ENCODE peak calls at places on chromosome X, in six cellular contexts. G is H1, B is K562, R is GM12891, M is GM12878, F is HepG2. C is an unnamed sample.

GRCh38 chrX:37873220-37873619 is 25.8 kb upstream of the DYNLT3 start:
- DNase-seq in G (no peak), B (no peak), R (no peak), M (no peak), F (no peak), C (no peak)

GRCh38 chrX:39854772-39855747 is 242.7 kb downstream of the BCOR start:
- DNase-seq in G (no peak), B (no peak), R (no peak), M (peak), F (no peak), C (peak)

GRCh38 chrX:136386173-136386572 is 85.4 kb downstream of the ADGRG4 start:
- DNase-seq in G (no peak), B (no peak), R (no peak), M (no peak), F (no peak), C (no peak)

GRCh38 chrX:141341341-141341740 is 99.0 kb upstream of the SPANXC start:
- DNase-seq in G (no peak), B (no peak), R (no peak), M (no peak), F (no peak), C (no peak)

GRCh38 chrX:110210417-110211139 is 107.3 kb downstream of the AMMECR1 start:
- DNase-seq in G (no peak), B (peak), R (no peak), M (no peak), F (peak), C (no peak)

GRCh38 chrX:149829751-149830191 is 48.0 kb downstream of the MAGEA9 start:
- DNase-seq in G (no peak), B (no peak), R (no peak), M (peak), F (no peak), C (no peak)

GRCh38 chrX:11929476-11929875 is 171.4 kb downstream of the MSL3 start:
- DNase-seq in G (no peak), B (no peak), R (no peak), M (no peak), F (no peak), C (no peak)

GRCh38 chrX:110045988-110046387 is 43.1 kb downstream of the TMEM164 start:
- DNase-seq in G (no peak), B (no peak), R (no peak), M (no peak), F (peak), C (no peak)

GRCh38 chrX:140504371-140505324 is at the start of gene SOX3:
- DNase-seq in G (peak), B (no peak), R (no peak), M (no peak), F (no peak), C (no peak)

GRCh38 chrX:120840826-120841225 is 34.8 kb downstream of the CT47B1 start:
- DNase-seq in G (no peak), B (no peak), R (no peak), M (no peak), F (no peak), C (no peak)

GRCh38 chrX:20591246-20591645 is 324.5 kb upstream of the RPS6KA3 start:
- DNase-seq in G (no peak), B (no peak), R (no peak), M (no peak), F (peak), C (no peak)

GRCh38 chrX:10008483-10009056 is 41.4 kb downstream of the CLDN34 start:
- DNase-seq in G (no peak), B (no peak), R (no peak), M (no peak), F (no peak), C (no peak)

GRCh38 chrX:134636859-134637258 is 21.4 kb downstream of the PLAC1 start:
- DNase-seq in G (no peak), B (no peak), R (no peak), M (no peak), F (no peak), C (no peak)

GRCh38 chrX:85992811-85993229 is 54.5 kb downstream of the CHM start:
- DNase-seq in G (no peak), B (no peak), R (no peak), M (no peak), F (peak), C (no peak)

DNA sequence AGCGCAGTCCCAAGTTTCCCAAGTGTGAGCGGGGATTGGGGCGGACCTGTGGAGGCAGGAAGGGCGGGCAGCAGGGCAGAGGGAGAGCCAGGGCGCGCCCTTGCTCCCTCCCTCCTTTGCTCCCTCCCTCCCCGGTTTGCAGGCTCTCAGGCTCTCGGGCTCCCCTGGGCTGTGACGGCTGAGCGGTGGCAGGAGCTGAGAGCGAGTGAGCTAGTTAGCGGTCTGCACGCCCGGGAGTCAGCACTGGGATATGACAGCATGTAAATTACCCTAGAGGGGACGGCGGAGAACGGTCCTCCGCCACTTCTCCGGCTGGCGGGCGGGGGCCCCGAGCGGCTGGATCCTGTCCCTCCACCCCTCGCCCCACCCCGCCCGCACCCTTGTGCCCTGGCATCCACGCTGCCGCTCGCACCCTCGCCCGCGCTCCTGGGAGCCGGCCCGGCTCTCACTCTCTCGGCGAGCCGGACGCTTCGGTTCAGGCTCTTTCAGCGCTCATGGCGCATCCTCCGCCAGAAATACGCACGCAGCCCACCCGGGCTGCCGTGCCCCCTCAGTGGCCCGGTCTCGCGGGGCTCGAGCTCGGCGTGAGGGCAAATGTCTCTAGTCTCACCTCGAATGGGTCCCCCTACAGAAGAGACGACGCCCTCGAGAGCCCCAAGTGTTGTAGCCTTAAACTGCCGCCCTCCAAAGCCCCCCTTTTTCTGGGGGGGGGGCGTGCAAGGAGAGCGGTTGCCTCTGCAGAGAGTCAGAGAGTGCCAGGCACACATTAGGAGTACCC is at the start of gene TSC22D3:
- DNase-seq in G (peak), B (peak), R (peak), M (no peak), F (peak), C (peak)
- TF ChIP-seq POLR2A in G (no peak), B (no peak), R (no peak), M (no peak), F (no peak), C (no peak)

GRCh38 chrX:45198706-45199105 is 2.0 kb downstream of the DIPK2B start:
- DNase-seq in G (no peak), B (no peak), R (no peak), M (no peak), F (no peak), C (no peak)

GRCh38 chrX:45198301-45198700 is 2.4 kb downstream of the DIPK2B start:
- DNase-seq in G (no peak), B (no peak), R (no peak), M (no peak), F (no peak), C (no peak)

GRCh38 chrX:45196701-45197100 is 4.0 kb downstream of the DIPK2B start:
- DNase-seq in G (no peak), B (no peak), R (no peak), M (no peak), F (no peak), C (no peak)

GRCh38 chrX:45200741-45201234 is at the start of gene DIPK2B:
- DNase-seq in G (no peak), B (no peak), R (no peak), M (no peak), F (no peak), C (no peak)

GRCh38 chrX:45202171-45202570 is 1.5 kb upstream of the DIPK2B start:
- DNase-seq in G (no peak), B (no peak), R (no peak), M (no peak), F (no peak), C (no peak)
- TF ChIP-seq POLR2AphosphoS5 in G (no peak), B (no peak), R (no peak), M (no peak), F (no peak), C (no peak)

DNA sequence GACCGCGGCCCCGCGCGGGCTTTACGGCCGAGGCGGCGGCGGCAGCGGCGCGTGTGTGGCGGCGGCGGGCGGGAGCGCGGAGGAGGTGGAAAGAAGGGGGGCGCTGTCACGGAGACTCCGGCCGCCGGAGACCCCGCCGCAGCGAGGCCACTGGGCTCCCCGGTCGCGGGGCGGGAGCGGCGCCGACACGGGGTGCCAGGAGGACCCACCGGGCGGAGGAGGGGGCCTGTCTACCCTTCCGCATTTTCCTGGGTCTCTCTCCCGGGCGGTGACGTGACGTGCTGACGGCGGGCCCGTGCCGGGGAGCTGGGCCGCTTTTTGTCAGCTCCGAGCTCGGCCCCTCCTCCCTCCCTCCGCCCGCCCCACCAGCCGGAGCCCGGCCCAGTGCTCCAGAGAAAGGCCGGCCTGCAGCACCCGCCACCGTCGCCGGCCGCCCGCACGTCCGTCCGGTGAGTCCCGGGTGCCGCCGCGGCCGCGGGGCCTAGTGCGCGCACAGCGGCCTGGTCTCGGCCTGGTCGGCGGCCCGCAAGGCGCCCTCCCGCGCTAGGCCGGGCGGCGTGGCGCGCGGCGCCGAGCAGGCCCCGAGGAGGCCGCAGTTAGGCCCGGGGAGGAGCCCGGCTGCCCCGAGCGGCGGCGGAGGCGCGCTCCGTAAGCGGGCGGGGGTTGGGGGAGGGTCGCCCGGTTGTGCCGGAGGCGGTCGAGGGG is at the start of gene ZFX:
- DNase-seq in G (peak), B (peak), R (peak), M (no peak), F (peak), C (peak)
- TF ChIP-seq TAF1 in G (peak), B (peak), R (no peak), M (peak), F (no peak), C (no peak)

DNA sequence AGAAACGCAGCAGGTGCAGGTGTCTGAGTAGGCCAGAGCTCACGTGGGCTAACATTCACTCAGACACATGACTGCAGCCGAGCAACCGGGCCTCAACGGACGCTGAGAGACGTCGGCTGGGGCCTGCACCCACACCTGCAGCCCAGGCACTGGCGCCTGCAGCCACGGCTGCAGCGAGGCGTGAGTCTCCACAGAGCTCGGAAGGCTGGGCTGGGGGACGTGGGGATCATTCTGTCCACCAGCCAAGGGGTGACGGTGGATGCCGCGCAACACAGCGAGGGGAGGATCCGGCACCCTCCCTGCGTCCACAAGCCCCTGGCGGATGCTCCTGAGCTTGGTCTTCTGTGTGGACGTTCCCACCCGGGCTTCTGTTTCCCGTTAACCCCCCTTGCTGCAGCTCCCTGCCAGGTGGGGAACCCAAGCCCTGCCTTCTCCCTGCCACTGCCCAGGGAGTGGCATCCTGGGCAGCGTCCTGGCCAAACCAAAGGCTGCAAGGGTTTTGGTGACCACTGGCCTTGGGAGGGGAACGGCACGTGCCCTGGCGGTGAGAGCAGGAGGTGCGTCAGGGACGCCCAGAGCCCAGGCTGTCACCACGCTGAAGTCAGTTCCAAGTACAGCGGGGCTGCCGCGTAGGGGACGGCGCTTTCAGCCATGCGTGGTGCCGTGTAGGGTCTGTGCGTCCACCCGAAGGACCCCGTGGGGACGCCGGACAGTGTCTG is 16.3 kb downstream of the PPP2R3B start:
- DNase-seq in G (no peak), B (no peak), R (no peak), M (no peak), F (no peak), C (no peak)
- TF ChIP-seq POLR2A in G (no peak), B (no peak), R (no peak), M (no peak), F (no peak), C (no peak)

GRCh38 chrX:13287816-13288215 is 32.0 kb downstream of the ATXN3L start:
- DNase-seq in G (no peak), B (peak), R (no peak), M (no peak), F (no peak), C (no peak)
- TF ChIP-seq POLR2AphosphoS5 in G (no peak), B (peak), R (no peak), M (no peak), F (no peak), C (no peak)